ENCODE peak calls at places on chromosomes 7 and 10, in nine cellular contexts. R is hypothalamus; U is Calu3; T is stimulated activated CD4-positive, alpha-beta T cell treated with anti-CD3 and anti-CD28 coated beads, TNF-alpha, amount 100 ng/mL, for 48 hours; J is GM23338; O is amniotic stem cell; S is activated naive CD4-positive, alpha-beta T cell; P is sciatic nerve; F is PC-3. Y is an unnamed sample.

GRCh38 chr7:1288390-1288995 is 55.8 kb downstream of the UNCX start:
- DNase-seq in R (no peak), U (no peak), T (no peak), J (no peak), O (no peak), S (no peak), P (no peak), F (no peak), Y (no peak)

GRCh38 chr10:43785252-43785651 is 136.6 kb upstream of the ZNF32 start:
- DNase-seq in R (no peak), U (no peak), T (no peak), J (peak; percentile 57), O (no peak), S (no peak), P (no peak), F (peak; percentile 22), Y (no peak)

GRCh38 chr7:16644987-16645592 is 464 bp downstream of the ANKMY2 start:
- DNase-seq in R (peak; percentile 34), U (no peak), T (no peak), J (peak; percentile 65), O (no peak), S (no peak), P (peak; percentile 73), F (no peak), Y (no peak)

GRCh38 chr7:151505836-151506468 is 13.7 kb downstream of the RHEB start:
- DNase-seq in R (no peak), U (no peak), T (no peak), J (no peak), O (no peak), S (no peak), P (no peak), F (no peak), Y (no peak)

GRCh38 chr10:130723704-130724103 is 587.5 kb downstream of the GLRX3 start:
- DNase-seq in R (no peak), U (no peak), T (no peak), J (no peak), O (no peak), S (no peak), P (no peak), F (no peak), Y (no peak)

GRCh38 chr10:30182191-30183075 is 123.0 kb upstream of the JCAD start:
- DNase-seq in R (no peak), U (peak; percentile 54), T (no peak), J (no peak), O (peak; percentile 78), S (no peak), P (no peak), F (peak; percentile 88), Y (no peak)

GRCh38 chr7:40676220-40676619 is 541.4 kb downstream of the SUGCT start:
- DNase-seq in R (no peak), U (no peak), T (no peak), J (no peak), O (no peak), S (no peak), P (no peak), F (peak; percentile 73), Y (no peak)

GRCh38 chr10:125355657-125356056 is 195.3 kb upstream of the CTBP2 start:
- DNase-seq in R (no peak), U (no peak), T (no peak), J (no peak), O (no peak), S (no peak), P (no peak), F (peak; percentile 33), Y (no peak)

GRCh38 chr7:8436965-8437364 is 3.6 kb downstream of the NXPH1 start:
- DNase-seq in R (peak; percentile 18), U (peak; percentile 92), T (peak; percentile 42), J (peak; percentile 92), O (no peak), S (no peak), P (no peak), F (peak; percentile 69), Y (no peak)

GRCh38 chr10:4073912-4074311 is 288.9 kb upstream of the KLF6 start:
- DNase-seq in R (no peak), U (no peak), T (no peak), J (no peak), O (peak; percentile 50), S (no peak), P (no peak), F (no peak), Y (no peak)

GRCh38 chr7:121516791-121517305 is 120.7 kb upstream of the FAM3C start:
- DNase-seq in R (no peak), U (no peak), T (no peak), J (no peak), O (no peak), S (no peak), P (no peak), F (no peak), Y (no peak)

Y was measured in central memory CD8-positive, alpha-beta T cell.